ENCODE peak calls at places on chromosomes 6 and 20, in six cellular contexts. Z is A549, B is HepG2, V is K562, H is GM12878, O is endothelial cell of umbilical vein. I is an unnamed sample.

GRCh38 chr6:5094327-5094726 is 9.2 kb downstream of the PPP1R3G start:
- DNase-seq in Z (no peak), B (no peak), O (no peak), V (no peak), H (no peak), I (no peak)

GRCh38 chr6:81614292-81614691 is 138.2 kb downstream of the TENT5A start:
- DNase-seq in Z (no peak), B (peak; percentile 13), O (peak; percentile 77), H (no peak), V (no peak), I (peak; percentile 49)

GRCh38 chr6:56637640-56638039 is 5.0 kb downstream of the DST start:
- DNase-seq in Z (peak; percentile 9), V (no peak), B (peak; percentile 67), H (peak; percentile 7), O (peak; percentile 83), I (peak; percentile 47)

GRCh38 chr6:31528307-31528777 is 420 bp upstream of the MCCD1 start:
- DNase-seq in O (no peak), V (no peak), B (peak; percentile 54), H (no peak), Z (no peak), I (peak; percentile 32)

GRCh38 chr20:17616480-17617211 is 46.8 kb downstream of the DSTN start:
- DNase-seq in Z (no peak), B (no peak), V (no peak), O (no peak), H (no peak), I (peak; percentile 49)

GRCh38 chr6:39239527-39240154 is 10.4 kb upstream of the KCNK5 start:
- DNase-seq in B (no peak), Z (no peak), H (no peak), V (no peak), O (no peak), I (no peak)

GRCh38 chr6:138374815-138375214 is 2.9 kb upstream of the SMIM28 start:
- DNase-seq in B (no peak), O (no peak), V (no peak), Z (no peak), H (no peak), I (no peak)

GRCh38 chr6:151647871-151648639 is 154.2 kb downstream of the CCDC170 start:
- DNase-seq in O (peak; percentile 11), V (no peak), H (no peak), Z (no peak), B (peak; percentile 56), I (peak; percentile 37)

GRCh38 chr20:44255942-44256341 is 8.8 kb downstream of the GDAP1L1 start:
- DNase-seq in B (no peak), H (no peak), Z (no peak), V (no peak), O (no peak), I (no peak)

GRCh38 chr20:61819484-61819846 is 246.2 kb downstream of the TAF4 start:
- DNase-seq in V (no peak), B (no peak), Z (no peak), O (no peak), H (no peak), I (no peak)

GRCh38 chr6:113178349-113178748 is 678.8 kb upstream of the MARCKS start:
- DNase-seq in H (no peak), Z (no peak), B (no peak), O (peak; percentile 39), V (no peak), I (no peak)

GRCh38 chr6:161076211-161076677 is 84.7 kb downstream of the MAP3K4 start:
- DNase-seq in O (no peak), Z (no peak), V (no peak), H (no peak), B (no peak), I (no peak)

GRCh38 chr6:129860901-129861665 is at the start of gene TMEM244:
- DNase-seq in H (no peak), V (no peak), B (no peak), O (no peak), Z (no peak), I (no peak)
- TF ChIP-seq MYC in H (no peak), V (no peak), B (no peak), O (no peak), Z (no peak), I (no peak)

GRCh38 chr6:69868961-69869360 is 2.6 kb downstream of the COL19A1 start:
- DNase-seq in V (no peak), Z (no peak), H (no peak), O (no peak), B (no peak), I (no peak)

GRCh38 chr6:69865126-69865525 is 1.2 kb upstream of the COL19A1 start:
- DNase-seq in H (no peak), Z (no peak), V (no peak), B (no peak), O (peak; percentile 4), I (no peak)

GRCh38 chr6:69866351-69867074 is at the start of gene COL19A1:
- DNase-seq in O (peak; percentile 21), B (no peak), V (no peak), Z (no peak), H (peak; percentile 76), I (peak; percentile 15)

GRCh38 chr6:69868252-69868804 is 2.0 kb downstream of the COL19A1 start:
- DNase-seq in V (no peak), B (no peak), Z (no peak), O (no peak), H (no peak), I (no peak)

DNA sequence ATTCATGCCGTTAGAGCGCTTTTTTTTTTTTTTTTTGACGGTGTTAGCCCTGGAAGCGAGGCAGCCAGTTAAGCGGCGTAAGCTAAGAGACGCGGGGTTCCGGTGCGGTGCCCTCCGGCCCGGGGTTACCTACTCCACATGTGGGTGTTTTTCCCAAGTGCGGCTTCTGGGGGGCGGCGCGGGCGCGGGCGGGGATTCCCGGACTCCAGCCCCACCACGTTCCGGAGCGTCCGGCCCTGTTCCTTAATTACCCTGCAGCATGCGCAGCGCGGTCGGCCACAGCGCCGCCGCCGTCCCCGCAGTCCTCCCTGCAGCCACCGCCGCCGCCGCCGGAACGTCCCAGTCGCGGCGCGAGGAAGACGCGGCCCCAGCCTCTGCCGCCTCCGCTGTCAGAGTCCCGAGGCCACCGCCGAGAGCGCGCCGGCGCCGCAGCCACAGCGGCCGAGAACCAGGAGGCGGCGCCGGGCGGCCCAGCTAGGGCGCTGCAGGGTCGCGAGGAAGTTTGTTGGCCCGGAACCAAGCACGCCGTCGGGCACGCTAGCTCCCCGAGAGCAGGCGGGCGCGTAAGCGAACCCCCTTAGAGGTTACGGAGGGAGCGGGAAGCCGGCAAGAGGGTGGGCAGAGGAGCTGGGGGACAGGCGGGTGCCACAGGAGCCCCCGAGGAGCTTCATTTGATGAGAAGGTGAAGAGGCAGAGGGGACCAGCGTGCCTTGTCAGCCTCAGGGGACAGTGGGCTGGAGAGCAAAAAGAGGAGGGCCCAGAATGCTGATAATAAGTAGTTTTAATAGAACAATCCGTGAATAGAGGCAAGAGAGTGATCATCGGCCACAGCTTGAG is 937 bp downstream of the COL19A1 start:
- DNase-seq in B (peak; percentile 12), O (peak; percentile 30), H (no peak), Z (peak; percentile 0), V (peak; percentile 9), I (peak; percentile 79)
- TF ChIP-seq CTCF in B (peak; percentile 35), O (peak; percentile 2), H (peak; percentile 27), Z (no peak), V (no peak), I (no peak)

DNA sequence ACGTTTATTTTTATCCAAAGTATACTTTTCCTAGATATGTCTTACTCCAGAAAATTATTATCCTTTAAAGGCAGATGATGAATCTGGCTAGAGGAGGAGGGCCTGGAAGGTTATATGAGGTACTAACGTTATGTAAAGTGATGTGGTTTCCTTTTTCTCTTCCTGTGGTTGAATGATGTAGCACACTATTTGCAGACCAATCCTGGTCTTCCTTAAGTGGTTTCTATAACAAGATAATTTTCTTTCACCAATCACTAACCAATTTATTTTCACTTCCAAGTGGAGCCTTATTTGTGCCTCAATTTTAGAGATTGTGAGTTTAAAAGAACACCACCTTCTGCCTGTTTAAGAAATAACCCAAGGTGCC is 154.6 kb upstream of the SOX4 start:
- DNase-seq in V (no peak), B (no peak), H (peak; percentile 49), O (no peak), Z (no peak), I (peak; percentile 87)
- H3K4me3 ChIP-seq in V (no peak overlapping the region), B (no peak overlapping the region), H (no peak overlapping the region), O (no peak overlapping the region), Z (no peak overlapping the region), I (no peak overlapping the region)

DNA sequence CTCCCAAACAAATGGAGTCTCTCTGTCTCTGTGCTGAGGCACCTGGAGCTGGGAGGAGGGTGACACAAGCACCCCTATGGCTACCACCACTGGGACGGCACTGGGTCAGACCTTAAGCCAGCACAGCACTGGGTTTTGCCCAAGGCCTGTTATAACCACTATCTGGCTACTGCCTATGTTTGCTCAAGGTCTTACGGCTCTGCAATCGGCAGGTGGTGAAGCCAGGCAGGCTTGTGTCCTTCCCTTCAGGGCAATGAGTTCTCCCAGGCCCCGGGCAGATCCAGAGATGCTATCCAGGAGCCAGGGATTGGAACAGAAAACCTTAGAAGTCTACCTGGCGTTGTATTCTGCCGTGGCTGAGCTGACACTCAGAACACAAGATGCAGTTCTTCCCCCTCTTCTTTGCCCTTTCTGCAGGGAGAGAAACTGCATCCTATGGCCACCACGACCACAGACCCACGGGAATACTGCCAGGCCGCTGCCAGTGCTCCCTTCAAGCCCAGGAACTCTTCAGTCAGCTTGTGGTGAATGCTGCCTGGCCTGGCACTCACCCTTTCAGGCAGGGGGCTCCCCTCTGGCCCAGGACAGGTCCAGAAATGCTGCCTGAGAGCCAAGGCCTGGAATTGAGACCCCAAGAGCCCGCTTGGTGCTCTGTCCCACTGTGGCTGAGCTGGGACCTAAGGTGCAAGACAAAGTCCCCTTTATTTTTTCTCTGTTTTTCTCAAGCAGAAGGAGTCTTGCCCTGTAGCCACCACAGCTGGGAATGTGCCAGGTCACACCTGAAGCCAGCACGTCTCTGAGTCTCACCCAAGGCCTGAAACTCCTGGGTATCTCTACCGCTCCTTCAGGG is 67.0 kb upstream of the FRMD1 start:
- DNase-seq in V (no peak), O (no peak), B (no peak), Z (no peak), H (no peak), I (no peak)
- TF ChIP-seq MYC in V (no peak), O (no peak), B (no peak), Z (no peak), H (no peak), I (no peak)

GRCh38 chr6:163630575-163630974 is 216.1 kb downstream of the QKI start:
- DNase-seq in H (no peak), Z (no peak), V (no peak), B (no peak), O (no peak), I (no peak)

GRCh38 chr6:163634514-163635171 is 220.1 kb downstream of the QKI start:
- DNase-seq in V (no peak), Z (no peak), O (no peak), H (no peak), B (no peak), I (peak; percentile 39)

GRCh38 chr6:163627274-163628062 is 212.9 kb downstream of the QKI start:
- DNase-seq in V (no peak), O (no peak), B (no peak), Z (no peak), H (no peak), I (no peak)

GRCh38 chr6:163630096-163630495 is 215.6 kb downstream of the QKI start:
- DNase-seq in V (no peak), H (no peak), O (no peak), B (no peak), Z (no peak), I (no peak)

GRCh38 chr6:163630991-163631390 is 216.5 kb downstream of the QKI start:
- DNase-seq in B (no peak), O (no peak), H (no peak), V (no peak), Z (no peak), I (no peak)
- TF ChIP-seq CTCF in B (no peak), O (no peak), H (no peak), V (no peak), Z (no peak), I (no peak)

GRCh38 chr6:159062965-159063364 is 18.2 kb upstream of the TAGAP start:
- DNase-seq in V (no peak), H (no peak), Z (no peak), B (no peak), O (no peak), I (peak; percentile 45)
- H3K4me3 ChIP-seq in V (no peak overlapping the region), H (no peak overlapping the region), Z (no peak overlapping the region), B (no peak overlapping the region), O (no peak overlapping the region), I (no peak overlapping the region)